ENCODE peak calls at places on chromosome 15, in five cellular contexts. One of them, this sample, is unnamed.

GRCh38 chr15:78101423-78102105 is 9.2 kb downstream of the SH2D7 start:
- DNase-seq in stomach: no peak
- DNase-seq in HepG2: no peak
- DNase-seq in A549: no peak
- DNase-seq in H1: no peak
- DNase-seq in this sample: no peak

GRCh38 chr15:59461521-59461920 is 23.5 kb downstream of the FAM81A start:
- DNase-seq in stomach: no peak
- DNase-seq in H1: no peak
- DNase-seq in A549: no peak
- DNase-seq in HepG2: no peak
- DNase-seq in this sample: no peak

GRCh38 chr15:74618841-74619596 is 3.4 kb downstream of the CLK3 start:
- DNase-seq in stomach: no peak
- DNase-seq in HepG2: peak
- DNase-seq in A549: no peak
- DNase-seq in H1: no peak
- DNase-seq in this sample: no peak

GRCh38 chr15:77856718-77857346 is 220.7 kb downstream of the TBC1D2B start:
- DNase-seq in HepG2: no peak
- DNase-seq in stomach: no peak
- DNase-seq in H1: no peak
- DNase-seq in A549: no peak
- DNase-seq in this sample: no peak

GRCh38 chr15:101399431-101399830 is 90.1 kb downstream of the PCSK6 start:
- DNase-seq in HepG2: no peak
- DNase-seq in stomach: no peak
- DNase-seq in H1: peak
- DNase-seq in A549: no peak
- DNase-seq in this sample: no peak

GRCh38 chr15:69304176-69304533 is 5.4 kb downstream of the PAQR5 start:
- DNase-seq in H1: no peak
- DNase-seq in HepG2: peak
- DNase-seq in A549: peak
- DNase-seq in stomach: no peak
- DNase-seq in this sample: peak

GRCh38 chr15:38872732-38873131 is 308.1 kb upstream of the RASGRP1 start:
- DNase-seq in H1: no peak
- DNase-seq in A549: no peak
- DNase-seq in HepG2: no peak
- DNase-seq in stomach: no peak
- DNase-seq in this sample: no peak

GRCh38 chr15:31302778-31303433 is 23.7 kb upstream of the KLF13 start:
- DNase-seq in stomach: no peak
- DNase-seq in H1: peak
- DNase-seq in A549: no peak
- DNase-seq in HepG2: no peak
- DNase-seq in this sample: peak

GRCh38 chr15:76345880-76346665 is 9.5 kb downstream of the ISL2 start:
- DNase-seq in HepG2: peak
- DNase-seq in stomach: no peak
- DNase-seq in A549: no peak
- DNase-seq in H1: peak
- DNase-seq in this sample: no peak

GRCh38 chr15:28977377-28978010 is 91.7 kb downstream of the APBA2 start:
- DNase-seq in HepG2: no peak
- DNase-seq in A549: peak
- DNase-seq in stomach: no peak
- DNase-seq in H1: no peak
- DNase-seq in this sample: peak
- H3K4me3 ChIP-seq in HepG2: no peak
- H3K4me3 ChIP-seq in A549: no peak
- H3K4me3 ChIP-seq in stomach: no peak
- H3K4me3 ChIP-seq in H1: no peak
- H3K4me3 ChIP-seq in this sample: no peak

DNA sequence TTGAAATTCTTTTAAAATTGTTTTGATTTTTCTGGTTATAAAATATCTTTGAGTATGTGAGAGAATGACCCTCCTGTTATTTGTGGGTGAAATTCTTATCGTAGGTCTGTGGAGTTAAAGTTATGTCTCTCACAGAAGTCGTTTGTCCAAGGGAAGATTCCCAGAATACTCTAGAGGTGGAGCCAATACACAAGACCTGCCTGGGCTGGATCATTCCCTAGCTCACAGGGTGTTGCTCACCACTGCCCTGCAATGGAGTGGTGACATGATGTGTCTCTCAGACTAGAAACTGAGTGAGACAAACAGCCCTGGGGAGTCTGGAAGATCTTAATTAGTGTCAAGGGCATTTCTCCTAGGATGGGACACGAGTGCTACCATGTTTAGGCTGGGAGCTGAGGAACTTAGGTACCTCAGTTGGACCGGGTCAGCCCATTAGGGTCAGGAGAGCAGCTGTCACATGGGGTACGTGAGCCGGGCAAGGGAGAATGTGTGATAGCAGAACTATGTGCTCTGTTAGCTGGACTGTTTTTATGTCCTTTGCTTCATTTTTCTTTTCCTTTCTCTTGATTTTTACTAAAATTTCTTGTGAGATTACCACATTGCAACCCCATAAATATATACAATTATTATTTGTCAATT is 53.6 kb upstream of the MYO5C start:
- DNase-seq in HepG2: no peak
- DNase-seq in stomach: no peak
- DNase-seq in H1: no peak
- DNase-seq in A549: no peak
- DNase-seq in this sample: no peak
- H3K27ac ChIP-seq in HepG2: no peak
- H3K27ac ChIP-seq in stomach: no peak
- H3K27ac ChIP-seq in H1: no peak
- H3K27ac ChIP-seq in A549: no peak
- H3K27ac ChIP-seq in this sample: no peak

DNA sequence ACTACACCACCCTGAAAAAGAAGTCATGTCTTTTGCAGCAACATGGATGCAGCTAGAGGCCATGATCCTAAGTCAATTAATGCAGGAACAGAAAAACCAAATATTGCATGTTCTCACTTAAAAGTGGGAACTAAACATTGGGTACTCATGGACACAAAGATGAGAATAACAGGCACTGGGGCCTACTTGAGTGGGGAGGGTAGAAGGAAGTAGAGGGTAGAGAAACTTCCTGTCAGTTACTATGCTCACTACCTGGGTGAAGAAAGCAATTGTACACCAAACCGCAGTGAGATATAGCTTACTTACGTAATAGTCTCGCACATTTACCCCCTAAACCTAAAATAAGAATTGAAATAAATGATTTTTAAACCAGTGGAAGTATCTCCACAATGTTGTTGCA is 480.5 kb upstream of the ARRDC4 start:
- DNase-seq in HepG2: no peak
- DNase-seq in A549: no peak
- DNase-seq in H1: no peak
- DNase-seq in stomach: no peak
- DNase-seq in this sample: no peak
- TF ChIP-seq POLR2A in HepG2: no peak
- TF ChIP-seq POLR2A in A549: no peak
- TF ChIP-seq POLR2A in H1: no peak
- TF ChIP-seq POLR2A in stomach: no peak
- TF ChIP-seq POLR2A in this sample: no peak

GRCh38 chr15:90099072-90099867 is 3.0 kb downstream of the IDH2 start:
- DNase-seq in A549: no peak
- DNase-seq in HepG2: no peak
- DNase-seq in H1: no peak
- DNase-seq in stomach: no peak
- DNase-seq in this sample: no peak
- H3K4me3 ChIP-seq in A549: no peak
- H3K4me3 ChIP-seq in HepG2: no peak
- H3K4me3 ChIP-seq in H1: no peak
- H3K4me3 ChIP-seq in stomach: no peak
- H3K4me3 ChIP-seq in this sample: no peak

DNA sequence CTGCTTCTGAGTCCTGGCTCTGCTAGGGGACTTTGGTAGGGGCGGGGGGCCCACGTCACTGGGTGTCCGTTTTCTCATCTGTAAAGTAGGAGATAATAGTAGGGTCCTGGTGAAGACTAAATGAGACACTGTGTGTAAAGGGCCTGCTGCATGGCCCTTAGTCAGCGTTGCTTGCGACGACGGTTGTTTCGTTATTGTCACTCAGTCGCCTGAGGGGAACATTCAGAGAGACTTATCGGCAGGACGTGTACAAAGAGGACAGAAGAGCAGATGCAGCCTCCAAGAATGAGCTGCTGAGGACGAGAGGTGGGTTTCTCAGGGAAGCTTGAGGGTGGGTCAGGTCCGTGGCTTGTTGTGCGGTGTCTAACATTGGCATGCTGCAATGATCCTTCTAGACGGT is 52.9 kb upstream of the MEX3B start:
- DNase-seq in H1: no peak
- DNase-seq in stomach: no peak
- DNase-seq in HepG2: no peak
- DNase-seq in A549: no peak
- DNase-seq in this sample: no peak
- H3K27ac ChIP-seq in H1: no peak
- H3K27ac ChIP-seq in stomach: no peak
- H3K27ac ChIP-seq in HepG2: no peak
- H3K27ac ChIP-seq in A549: no peak
- H3K27ac ChIP-seq in this sample: no peak

DNA sequence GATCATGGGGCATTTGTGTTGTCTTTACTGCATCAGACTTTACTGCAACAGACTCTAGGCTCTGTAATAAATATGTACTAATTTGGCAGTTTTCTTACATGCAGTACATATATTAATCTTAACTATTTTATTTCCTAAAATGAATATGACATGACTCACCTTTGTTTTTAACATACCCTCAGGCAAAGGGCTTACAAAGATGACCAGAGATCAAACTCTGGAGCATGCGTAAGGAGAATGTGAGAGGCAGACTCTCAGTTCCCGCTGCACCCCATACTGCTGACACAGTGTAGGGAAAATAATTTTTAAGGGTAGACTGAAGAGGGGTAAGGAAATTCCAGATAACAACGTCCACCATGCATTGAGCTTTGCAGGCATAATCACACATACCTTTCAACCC is 7.2 kb upstream of the FAM174B start:
- DNase-seq in A549: no peak
- DNase-seq in H1: no peak
- DNase-seq in HepG2: no peak
- DNase-seq in stomach: no peak
- DNase-seq in this sample: no peak
- TF ChIP-seq POLR2A in A549: no peak
- TF ChIP-seq POLR2A in H1: no peak
- TF ChIP-seq POLR2A in HepG2: no peak
- TF ChIP-seq POLR2A in stomach: no peak
- TF ChIP-seq POLR2A in this sample: no peak